ENCODE peak calls at places on chromosome 18, in six cellular contexts. One of them, this sample, is unnamed.

GRCh38 chr18:10085405-10085804 is 171.6 kb downstream of the VAPA start:
- DNase-seq in A549: no peak
- DNase-seq in HCT116: no peak
- DNase-seq in IMR-90: peak; percentile 38
- DNase-seq in prostate gland: no peak
- DNase-seq in tibial nerve: no peak
- DNase-seq in this sample: no peak

GRCh38 chr18:41783065-41783818 is 171.8 kb upstream of the PIK3C3 start:
- DNase-seq in A549: no peak
- DNase-seq in tibial nerve: no peak
- DNase-seq in IMR-90: no peak
- DNase-seq in prostate gland: no peak
- DNase-seq in HCT116: no peak
- DNase-seq in this sample: no peak

GRCh38 chr18:74896390-74896991 is 298.8 kb downstream of the ZNF407 start:
- DNase-seq in A549: peak; percentile 51
- DNase-seq in tibial nerve: no peak
- DNase-seq in IMR-90: peak; percentile 12
- DNase-seq in HCT116: peak; percentile 51
- DNase-seq in prostate gland: peak; percentile 50
- DNase-seq in this sample: peak; percentile 49

GRCh38 chr18:26225022-26225693 is 1.1 kb upstream of the TAF4B start:
- DNase-seq in HCT116: peak; percentile 16
- DNase-seq in tibial nerve: no peak
- DNase-seq in IMR-90: no peak
- DNase-seq in A549: peak; percentile 33
- DNase-seq in prostate gland: no peak
- DNase-seq in this sample: no peak

GRCh38 chr18:28269750-28270149 is 92.8 kb upstream of the CDH2 start:
- DNase-seq in HCT116: no peak
- DNase-seq in A549: no peak
- DNase-seq in IMR-90: no peak
- DNase-seq in prostate gland: no peak
- DNase-seq in tibial nerve: no peak
- DNase-seq in this sample: no peak

GRCh38 chr18:10841203-10841602 is 308.2 kb downstream of the PIEZO2 start:
- DNase-seq in IMR-90: no peak
- DNase-seq in HCT116: no peak
- DNase-seq in tibial nerve: no peak
- DNase-seq in A549: no peak
- DNase-seq in prostate gland: no peak
- DNase-seq in this sample: no peak

GRCh38 chr18:40925071-40925541 is 1029.9 kb upstream of the PIK3C3 start:
- DNase-seq in prostate gland: no peak
- DNase-seq in HCT116: no peak
- DNase-seq in tibial nerve: no peak
- DNase-seq in IMR-90: no peak
- DNase-seq in A549: no peak
- DNase-seq in this sample: no peak

GRCh38 chr18:61606759-61607158 is 273.5 kb downstream of the CDH20 start:
- DNase-seq in A549: peak; percentile 74
- DNase-seq in HCT116: peak; percentile 81
- DNase-seq in tibial nerve: peak; percentile 59
- DNase-seq in prostate gland: peak; percentile 71
- DNase-seq in IMR-90: peak; percentile 93
- DNase-seq in this sample: peak; percentile 45

GRCh38 chr18:2958819-2959298 is 54.1 kb downstream of the LPIN2 start:
- DNase-seq in tibial nerve: no peak
- DNase-seq in A549: no peak
- DNase-seq in prostate gland: no peak
- DNase-seq in HCT116: no peak
- DNase-seq in IMR-90: peak; percentile 63
- DNase-seq in this sample: no peak

GRCh38 chr18:79515331-79515730 is 119.6 kb downstream of the NFATC1 start:
- DNase-seq in A549: no peak
- DNase-seq in HCT116: no peak
- DNase-seq in tibial nerve: no peak
- DNase-seq in prostate gland: no peak
- DNase-seq in IMR-90: no peak
- DNase-seq in this sample: no peak

GRCh38 chr18:10514621-10515020 is 11.2 kb upstream of the NAPG start:
- DNase-seq in IMR-90: no peak
- DNase-seq in A549: no peak
- DNase-seq in tibial nerve: no peak
- DNase-seq in HCT116: no peak
- DNase-seq in prostate gland: no peak
- DNase-seq in this sample: no peak

GRCh38 chr18:21678897-21679296 is 25.7 kb downstream of the ABHD3 start:
- DNase-seq in A549: no peak
- DNase-seq in IMR-90: no peak
- DNase-seq in HCT116: no peak
- DNase-seq in tibial nerve: no peak
- DNase-seq in prostate gland: no peak
- DNase-seq in this sample: no peak

GRCh38 chr18:21686282-21687105 is 18.1 kb downstream of the ABHD3 start:
- DNase-seq in HCT116: no peak
- DNase-seq in tibial nerve: no peak
- DNase-seq in A549: no peak
- DNase-seq in IMR-90: peak; percentile 59
- DNase-seq in prostate gland: no peak
- DNase-seq in this sample: no peak

GRCh38 chr18:21684731-21685130 is 19.8 kb downstream of the ABHD3 start:
- DNase-seq in tibial nerve: no peak
- DNase-seq in HCT116: no peak
- DNase-seq in A549: no peak
- DNase-seq in prostate gland: no peak
- DNase-seq in IMR-90: no peak
- DNase-seq in this sample: no peak

GRCh38 chr18:21680148-21680547 is 24.4 kb downstream of the ABHD3 start:
- DNase-seq in HCT116: no peak
- DNase-seq in A549: no peak
- DNase-seq in IMR-90: no peak
- DNase-seq in prostate gland: no peak
- DNase-seq in tibial nerve: no peak
- DNase-seq in this sample: no peak

GRCh38 chr18:21682276-21683051 is 22.1 kb downstream of the ABHD3 start:
- DNase-seq in A549: no peak
- DNase-seq in prostate gland: peak; percentile 25
- DNase-seq in IMR-90: peak; percentile 67
- DNase-seq in tibial nerve: peak; percentile 11
- DNase-seq in HCT116: no peak
- DNase-seq in this sample: no peak
- H3K4me3 ChIP-seq in A549: no peak overlapping the region
- H3K4me3 ChIP-seq in prostate gland: peak overlapping the region; percentile 6
- H3K4me3 ChIP-seq in IMR-90: peak overlapping the region; percentile 51
- H3K4me3 ChIP-seq in tibial nerve: peak overlapping the region; percentile 9
- H3K4me3 ChIP-seq in HCT116: no peak overlapping the region
- H3K4me3 ChIP-seq in this sample: peak overlapping the region; percentile 12

GRCh38 chr18:50107468-50107867 is 87.5 kb downstream of the MYO5B start:
- DNase-seq in A549: no peak
- DNase-seq in IMR-90: no peak
- DNase-seq in prostate gland: no peak
- DNase-seq in HCT116: no peak
- DNase-seq in tibial nerve: no peak
- DNase-seq in this sample: no peak

GRCh38 chr18:50099725-50100414 is 95.1 kb downstream of the MYO5B start:
- DNase-seq in tibial nerve: no peak
- DNase-seq in HCT116: no peak
- DNase-seq in IMR-90: peak; percentile 25
- DNase-seq in prostate gland: no peak
- DNase-seq in A549: no peak
- DNase-seq in this sample: no peak

GRCh38 chr18:50104421-50104820 is 90.5 kb downstream of the MYO5B start:
- DNase-seq in IMR-90: no peak
- DNase-seq in tibial nerve: no peak
- DNase-seq in HCT116: no peak
- DNase-seq in A549: no peak
- DNase-seq in prostate gland: no peak
- DNase-seq in this sample: no peak

DNA sequence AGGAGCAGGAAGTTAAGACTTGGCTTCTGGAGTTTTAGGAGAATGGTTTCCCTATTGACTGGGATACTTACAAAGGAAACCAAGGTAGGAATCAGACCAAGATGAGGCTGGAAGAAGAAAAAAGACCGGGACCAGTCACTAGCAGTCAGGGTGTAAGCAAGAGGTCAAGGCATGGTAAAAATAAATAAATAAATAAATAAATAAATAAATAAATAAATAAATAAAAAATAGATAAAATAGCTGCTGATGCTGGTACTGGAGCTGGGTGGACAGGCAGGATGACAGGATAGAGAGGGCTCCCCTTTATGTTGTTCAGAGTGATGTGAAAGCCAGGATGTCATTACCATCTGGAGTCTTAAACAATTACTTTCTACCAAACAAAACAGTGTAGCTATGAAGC is 89.9 kb downstream of the MYO5B start:
- DNase-seq in IMR-90: no peak
- DNase-seq in HCT116: no peak
- DNase-seq in A549: no peak
- DNase-seq in tibial nerve: no peak
- DNase-seq in prostate gland: no peak
- DNase-seq in this sample: no peak
- H3K27ac ChIP-seq in IMR-90: no peak overlapping the region
- H3K27ac ChIP-seq in HCT116: no peak overlapping the region
- H3K27ac ChIP-seq in A549: no peak overlapping the region
- H3K27ac ChIP-seq in tibial nerve: no peak overlapping the region
- H3K27ac ChIP-seq in prostate gland: no peak overlapping the region
- H3K27ac ChIP-seq in this sample: no peak overlapping the region

DNA sequence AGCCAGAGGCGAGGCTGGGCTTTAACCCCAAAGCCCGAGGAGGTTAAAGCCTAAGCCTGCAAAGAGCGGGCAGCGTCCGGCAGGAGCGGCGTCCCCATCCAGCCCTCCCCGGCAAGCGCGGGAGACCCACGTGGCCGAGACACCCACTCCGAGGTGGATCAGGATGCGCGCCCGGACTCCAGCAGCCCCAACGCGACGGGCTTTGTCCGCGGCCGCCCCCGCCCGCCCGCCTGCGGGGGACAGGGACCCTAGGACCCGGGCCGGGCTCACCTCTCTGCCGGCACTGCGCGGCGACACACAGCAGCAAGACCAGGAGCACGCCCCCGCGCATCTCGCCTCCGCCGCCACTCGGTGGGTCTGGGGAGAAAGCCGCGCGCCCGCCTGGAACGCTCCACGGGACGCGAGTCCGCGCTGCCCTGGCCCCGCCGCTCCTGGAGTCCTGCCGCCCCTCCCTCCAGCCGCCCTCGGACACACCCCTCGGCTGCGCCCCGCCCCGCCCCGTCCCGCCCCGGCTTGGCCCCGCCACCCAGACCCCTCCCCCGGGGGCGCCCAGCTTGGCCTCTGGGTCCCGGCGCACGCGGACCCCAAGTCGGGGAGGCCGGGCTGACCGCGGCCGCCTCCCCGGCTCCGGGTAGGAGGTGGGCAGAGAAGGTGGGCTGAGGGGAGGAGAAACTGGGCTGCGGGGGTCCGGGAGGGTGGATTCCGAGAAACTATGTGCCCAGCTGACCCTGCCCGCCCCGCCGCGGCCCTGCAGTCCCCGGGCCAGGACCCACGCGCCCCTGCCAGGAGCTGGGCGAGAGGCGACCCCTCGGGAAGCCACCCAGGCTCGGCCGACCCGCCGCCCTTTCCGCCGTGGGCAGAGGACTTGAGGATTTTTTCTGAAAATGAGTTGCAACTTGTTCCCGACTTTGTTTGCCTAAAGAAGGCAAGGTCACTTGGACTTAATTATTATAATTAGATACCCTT is at the start of gene LAMA1:
- DNase-seq in HCT116: no peak
- DNase-seq in tibial nerve: no peak
- DNase-seq in IMR-90: peak; percentile 10
- DNase-seq in prostate gland: no peak
- DNase-seq in A549: no peak
- DNase-seq in this sample: peak; percentile 21
- TF ChIP-seq POLR2A in HCT116: no peak
- TF ChIP-seq POLR2A in tibial nerve: no peak
- TF ChIP-seq POLR2A in IMR-90: no peak
- TF ChIP-seq POLR2A in prostate gland: no peak
- TF ChIP-seq POLR2A in A549: no peak
- TF ChIP-seq POLR2A in this sample: no peak

GRCh38 chr18:77132369-77133050 is at the start of gene MBP:
- DNase-seq in HCT116: no peak
- DNase-seq in IMR-90: no peak
- DNase-seq in tibial nerve: peak; percentile 37
- DNase-seq in prostate gland: peak; percentile 89
- DNase-seq in A549: peak; percentile 45
- DNase-seq in this sample: peak; percentile 91
- H3K4me3 ChIP-seq in HCT116: peak within 1 kb of the TSS; percentile 79
- H3K4me3 ChIP-seq in IMR-90: peak within 1 kb of the TSS; percentile 50
- H3K4me3 ChIP-seq in tibial nerve: peak within 1 kb of the TSS; percentile 44
- H3K4me3 ChIP-seq in prostate gland: peak within 1 kb of the TSS; percentile 84
- H3K4me3 ChIP-seq in A549: peak within 1 kb of the TSS; percentile 62
- H3K4me3 ChIP-seq in this sample: peak within 1 kb of the TSS; percentile 79

GRCh38 chr18:13503839-13504238 is 222.5 kb downstream of the FAM210A start:
- DNase-seq in tibial nerve: no peak
- DNase-seq in IMR-90: no peak
- DNase-seq in HCT116: no peak
- DNase-seq in prostate gland: no peak
- DNase-seq in A549: no peak
- DNase-seq in this sample: no peak

GRCh38 chr18:13500227-13500865 is 226.0 kb downstream of the FAM210A start:
- DNase-seq in A549: peak; percentile 40
- DNase-seq in IMR-90: peak; percentile 57
- DNase-seq in HCT116: no peak
- DNase-seq in tibial nerve: no peak
- DNase-seq in prostate gland: peak; percentile 49
- DNase-seq in this sample: no peak

GRCh38 chr18:13502585-13502984 is 223.8 kb downstream of the FAM210A start:
- DNase-seq in HCT116: no peak
- DNase-seq in tibial nerve: no peak
- DNase-seq in IMR-90: no peak
- DNase-seq in A549: no peak
- DNase-seq in prostate gland: no peak
- DNase-seq in this sample: peak; percentile 55

GRCh38 chr18:13500891-13501887 is 225.2 kb downstream of the FAM210A start:
- DNase-seq in HCT116: no peak
- DNase-seq in A549: peak; percentile 50
- DNase-seq in tibial nerve: peak; percentile 31
- DNase-seq in prostate gland: peak; percentile 87
- DNase-seq in IMR-90: peak; percentile 45
- DNase-seq in this sample: peak; percentile 69

DNA sequence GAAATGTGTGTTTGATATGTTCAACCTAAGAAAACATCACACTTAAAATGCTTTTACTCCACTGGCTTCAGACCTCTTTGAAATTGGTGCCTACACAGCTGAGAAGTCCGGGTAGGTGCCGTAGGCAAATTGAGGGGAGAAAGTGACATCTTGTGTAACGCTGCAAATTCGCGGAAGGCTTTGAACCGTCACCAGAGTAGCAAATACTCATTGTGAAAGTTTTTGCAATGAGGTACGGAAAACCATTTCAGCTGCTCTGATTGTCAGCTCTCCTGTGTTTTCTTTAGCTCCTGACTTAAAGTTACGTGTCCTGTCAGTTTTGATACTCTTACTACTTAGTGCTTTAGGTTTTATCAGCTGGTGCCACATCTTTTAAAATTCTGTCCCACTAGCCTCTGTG is 224.5 kb downstream of the FAM210A start:
- DNase-seq in A549: no peak
- DNase-seq in prostate gland: no peak
- DNase-seq in HCT116: no peak
- DNase-seq in tibial nerve: no peak
- DNase-seq in IMR-90: no peak
- DNase-seq in this sample: no peak
- H3K27ac ChIP-seq in A549: peak overlapping the region; percentile 75
- H3K27ac ChIP-seq in prostate gland: no peak overlapping the region
- H3K27ac ChIP-seq in HCT116: no peak overlapping the region
- H3K27ac ChIP-seq in tibial nerve: no peak overlapping the region
- H3K27ac ChIP-seq in IMR-90: no peak overlapping the region
- H3K27ac ChIP-seq in this sample: peak overlapping the region; percentile 8